ENCODE peak calls at places on chromosomes 6 and 20, in six cellular contexts. Z is CD4-positive, alpha-beta T cell; W is NAMALWA; F is cardiac septum; L is ACHN; X is NCI-H1436. G is an unnamed sample.

GRCh38 chr6:9933674-9934073 is 481.2 kb downstream of the TFAP2A start:
- DNase-seq in W (no peak), L (no peak), Z (no peak), F (no peak), X (no peak), G (peak; percentile 39)

GRCh38 chr6:29081312-29081711 is 5.8 kb downstream of the OR2B3 start:
- DNase-seq in L (no peak), X (no peak), F (no peak), Z (no peak), W (no peak), G (no peak)

GRCh38 chr6:5677219-5678000 is 329.3 kb downstream of the NRN1 start:
- DNase-seq in L (no peak), Z (no peak), W (no peak), F (no peak), X (no peak), G (no peak)

GRCh38 chr20:17150858-17151257 is 76.0 kb upstream of the PCSK2 start:
- DNase-seq in X (no peak), L (no peak), W (no peak), F (no peak), Z (no peak), G (no peak)

GRCh38 chr6:78781001-78781400 is 86.3 kb upstream of the IRAK1BP1 start:
- DNase-seq in F (no peak), W (no peak), Z (no peak), X (no peak), L (no peak), G (no peak)

GRCh38 chr6:89495961-89496535 is 63.1 kb downstream of the ANKRD6 start:
- DNase-seq in Z (no peak), W (no peak), F (no peak), L (no peak), X (no peak), G (no peak)

GRCh38 chr20:48665785-48666184 is 162.0 kb downstream of the PREX1 start:
- DNase-seq in Z (no peak), L (no peak), F (no peak), W (no peak), X (no peak), G (no peak)

GRCh38 chr6:90610291-90610670 is 23.4 kb upstream of the MAP3K7 start:
- DNase-seq in Z (no peak), F (no peak), L (no peak), X (no peak), W (no peak), G (no peak)

GRCh38 chr20:1371235-1371782 is 21.5 kb downstream of the FKBP1A start:
- DNase-seq in X (no peak), L (no peak), Z (no peak), W (no peak), F (no peak), G (no peak)

GRCh38 chr6:145630598-145630997 is 104.7 kb downstream of the EPM2A start:
- DNase-seq in Z (no peak), L (no peak), F (no peak), W (no peak), X (no peak), G (no peak)

GRCh38 chr20:53291548-53291947 is 302.1 kb downstream of the ZNF217 start:
- DNase-seq in Z (no peak), W (peak; percentile 24), X (no peak), F (no peak), L (peak; percentile 8), G (no peak)

GRCh38 chr6:89050155-89050554 is 30.4 kb upstream of the PNRC1 start:
- DNase-seq in F (no peak), W (no peak), L (no peak), X (no peak), Z (no peak), G (no peak)

GRCh38 chr6:107115695-107116327 is 496 bp upstream of the BEND3 start:
- DNase-seq in X (peak; percentile 61), L (peak; percentile 50), Z (no peak), W (peak; percentile 67), F (peak; percentile 67), G (no peak)

GRCh38 chr6:11580686-11581085 is 43.1 kb downstream of the TMEM170B start:
- DNase-seq in L (no peak), X (no peak), Z (no peak), W (no peak), F (no peak), G (no peak)

GRCh38 chr6:66226099-66226498 is 519.1 kb upstream of the EYS start:
- DNase-seq in L (no peak), Z (no peak), F (no peak), X (no peak), W (no peak), G (peak; percentile 25)

GRCh38 chr6:99618649-99619408 is 12.2 kb downstream of the PRDM13 start:
- DNase-seq in L (no peak), Z (no peak), W (no peak), X (no peak), F (no peak), G (no peak)

GRCh38 chr6:56842602-56843475 is 112.1 kb upstream of the BEND6 start:
- DNase-seq in F (no peak), L (peak; percentile 44), W (no peak), Z (no peak), X (no peak), G (no peak)

GRCh38 chr6:145091102-145091826 is 644.1 kb downstream of the EPM2A start:
- DNase-seq in Z (no peak), L (no peak), F (no peak), X (no peak), W (no peak), G (no peak)

GRCh38 chr20:17620371-17621228 is 50.7 kb downstream of the DSTN start:
- DNase-seq in Z (no peak), F (peak; percentile 72), X (no peak), L (no peak), W (no peak), G (no peak)

GRCh38 chr20:3710703-3711417 is 1.5 kb downstream of the SIGLEC1 start:
- DNase-seq in F (peak; percentile 86), X (peak; percentile 45), W (peak; percentile 75), L (peak; percentile 43), Z (peak; percentile 50), G (no peak)

GRCh38 chr6:12811519-12811918 is 95.0 kb downstream of the PHACTR1 start:
- DNase-seq in L (no peak), F (no peak), X (no peak), Z (no peak), W (no peak), G (no peak)

GRCh38 chr6:67933278-67933677 is 701.8 kb upstream of the ADGRB3 start:
- DNase-seq in L (peak; percentile 12), Z (no peak), X (no peak), F (no peak), W (peak; percentile 39), G (no peak)

GRCh38 chr6:34836451-34836850 is 44.6 kb downstream of the BLTP3A start:
- DNase-seq in F (no peak), Z (no peak), X (no peak), L (no peak), W (no peak), G (no peak)

GRCh38 chr6:30234361-30234760 is 21.2 kb upstream of the TRIM26 start:
- DNase-seq in F (no peak), Z (no peak), X (no peak), L (no peak), W (no peak), G (no peak)

GRCh38 chr6:13698715-13699114 is 12.9 kb downstream of the RANBP9 start:
- DNase-seq in L (no peak), W (no peak), Z (no peak), X (no peak), F (no peak), G (no peak)

GRCh38 chr20:25051386-25052155 is 6.4 kb downstream of the ACSS1 start:
- DNase-seq in Z (no peak), L (no peak), X (no peak), W (no peak), F (peak; percentile 47), G (no peak)

GRCh38 chr6:27812805-27813626 is 99.2 kb downstream of the OR2B2 start:
- DNase-seq in X (no peak), F (no peak), Z (no peak), W (peak; percentile 81), L (no peak), G (no peak)

GRCh38 chr6:170529839-170530520 is 23.1 kb downstream of the PSMB1 start:
- DNase-seq in X (peak; percentile 48), W (peak; percentile 80), Z (peak; percentile 45), L (peak; percentile 65), F (peak; percentile 87), G (peak; percentile 35)

GRCh38 chr20:4234128-4234527 is 218.8 kb upstream of the RNF24 start:
- DNase-seq in F (no peak), W (no peak), X (no peak), L (no peak), Z (no peak), G (no peak)

GRCh38 chr20:4234664-4235063 is 219.3 kb upstream of the RNF24 start:
- DNase-seq in X (no peak), F (no peak), Z (no peak), W (no peak), L (no peak), G (no peak)

GRCh38 chr6:67221226-67221625 is 1413.9 kb upstream of the ADGRB3 start:
- DNase-seq in F (no peak), L (no peak), W (no peak), X (no peak), Z (no peak), G (peak; percentile 38)

GRCh38 chr20:4332466-4332865 is 317.1 kb upstream of the RNF24 start:
- DNase-seq in Z (no peak), X (no peak), F (no peak), W (no peak), L (no peak), G (no peak)

GRCh38 chr6:53359843-53360834 is 11.4 kb upstream of the ELOVL5 start:
- DNase-seq in F (no peak), W (peak; percentile 41), X (no peak), Z (no peak), L (peak; percentile 47), G (no peak)

GRCh38 chr6:89895273-89895874 is 1.1 kb downstream of the GJA10 start:
- DNase-seq in Z (no peak), L (peak; percentile 66), W (peak; percentile 26), X (no peak), F (no peak), G (no peak)

GRCh38 chr6:37362101-37362823 is 8.5 kb downstream of the RNF8 start:
- DNase-seq in Z (no peak), F (no peak), L (no peak), W (no peak), X (no peak), G (no peak)

GRCh38 chr6:69622230-69622629 is 174.6 kb downstream of the LMBRD1 start:
- DNase-seq in L (no peak), Z (no peak), F (no peak), X (peak; percentile 37), W (peak; percentile 46), G (no peak)

GRCh38 chr6:25511386-25511785 is 140.6 kb upstream of the SCGN start:
- DNase-seq in Z (no peak), L (no peak), X (no peak), W (no peak), F (no peak), G (peak; percentile 31)

GRCh38 chr20:16551601-16552419 is 21.4 kb downstream of the KIF16B start:
- DNase-seq in X (no peak), W (no peak), Z (no peak), L (no peak), F (no peak), G (no peak)

G was measured in HS-5.